ENCODE peak calls at places on chromosomes 5 and 9, in ten cellular contexts. F is HS-27A, H is heart left ventricle, I is NCI-H2171 treated with DMSO at 0.1 percent for 48 hours, X is HCT116, Q is GM20000, P is neural crest cell, Z is GDM1, V is fibroblast of lung, E is glutamatergic neuron. K is an unnamed sample.

GRCh38 chr5:165497707-165498106 is 1992.3 kb downstream of the MAT2B start:
- DNase-seq in I (peak), P (no peak), Z (peak), E (no peak), X (no peak), F (no peak), H (no peak), Q (no peak), V (peak), K (no peak)

GRCh38 chr9:130934702-130935659 is 4.1 kb downstream of the FIBCD1 start:
- DNase-seq in E (no peak), P (no peak), I (no peak), Z (no peak), V (no peak), H (no peak), Q (no peak), X (no peak), F (no peak), K (no peak)

GRCh38 chr9:15642369-15642962 is 89.6 kb downstream of the CCDC171 start:
- DNase-seq in H (no peak), Q (peak), I (peak), Z (peak), F (peak), P (no peak), V (peak), E (no peak), X (peak), K (no peak)

GRCh38 chr5:172469697-172470096 is 15.4 kb upstream of the SH3PXD2B start:
- DNase-seq in H (no peak), X (no peak), Q (no peak), E (no peak), P (no peak), F (no peak), I (no peak), Z (no peak), V (no peak), K (no peak)

GRCh38 chr5:160537940-160538339 is 116.3 kb downstream of the PTTG1 start:
- DNase-seq in P (no peak), E (no peak), I (no peak), V (no peak), F (no peak), Q (no peak), H (no peak), Z (no peak), X (no peak), K (no peak)

GRCh38 chr9:134179595-134179917 is 15.2 kb upstream of the RNU6ATAC start:
- DNase-seq in Q (no peak), V (no peak), F (no peak), X (no peak), P (no peak), H (no peak), Z (no peak), E (no peak), I (no peak), K (no peak)

GRCh38 chr5:175201393-175201792 is 242.6 kb downstream of the DRD1 start:
- DNase-seq in P (no peak), Q (no peak), V (peak), X (no peak), I (no peak), H (no peak), E (no peak), F (no peak), Z (no peak), K (no peak)

GRCh38 chr9:19995619-19996018 is 206.8 kb upstream of the SLC24A2 start:
- DNase-seq in F (no peak), V (no peak), Q (no peak), H (no peak), I (no peak), X (no peak), P (no peak), E (no peak), Z (no peak), K (no peak)

GRCh38 chr5:166436857-166437256 is 1854.6 kb upstream of the WWC1 start:
- DNase-seq in H (no peak), X (no peak), P (no peak), E (no peak), Q (no peak), Z (no peak), F (no peak), V (peak), I (no peak), K (no peak)

GRCh38 chr9:94663139-94663538 is 23.8 kb upstream of the FBP1 start:
- DNase-seq in E (no peak), I (no peak), H (no peak), X (no peak), P (no peak), Q (no peak), F (no peak), Z (no peak), V (no peak), K (no peak)

GRCh38 chr5:75363726-75364495 is 26.9 kb downstream of the HMGCR start:
- DNase-seq in E (no peak), X (no peak), I (peak), F (no peak), Q (no peak), V (peak), Z (no peak), H (peak), P (no peak), K (no peak)

GRCh38 chr9:98804083-98804482 is 3.4 kb upstream of the GALNT12 start:
- DNase-seq in I (peak), F (no peak), X (no peak), H (no peak), E (no peak), V (no peak), P (no peak), Z (no peak), Q (no peak), K (no peak)

GRCh38 chr5:171797563-171797962 is 11.9 kb downstream of the SMIM23 start:
- DNase-seq in V (no peak), I (no peak), F (no peak), Q (no peak), P (no peak), H (no peak), Z (peak), E (no peak), X (no peak), K (no peak)

GRCh38 chr9:20621553-20622329 is 558 bp downstream of the MLLT3 start:
- DNase-seq in I (peak), X (no peak), H (peak), P (peak), F (no peak), E (peak), Q (peak), Z (peak), V (peak), K (peak)

GRCh38 chr9:82170871-82171270 is 182.3 kb downstream of the SPATA31D1 start:
- DNase-seq in I (no peak), Q (no peak), Z (no peak), X (no peak), P (no peak), V (peak), E (no peak), H (no peak), F (no peak), K (no peak)

GRCh38 chr9:21017092-21017491 is 14.3 kb downstream of the HACD4 start:
- DNase-seq in V (peak), P (no peak), Z (no peak), Q (no peak), E (no peak), H (no peak), X (no peak), I (no peak), F (peak), K (no peak)

GRCh38 chr5:125348936-125349335 is 602.5 kb upstream of the ZNF608 start:
- DNase-seq in E (no peak), Z (no peak), X (no peak), P (no peak), I (no peak), F (no peak), H (no peak), V (no peak), Q (no peak), K (no peak)

K was measured in HL-60.